ENCODE peak calls at places on chromosome 9, in six cellular contexts. C is left colon; K is D341Med; T is stimulated activated CD8-positive, alpha-beta memory T cell treated with anti-CD3 and anti-CD28 coated beads, Interleukin-15, amount 100 ng/mL, for 1 hour; G is SW 1271; N is foreskin fibroblast. S is an unnamed sample.

GRCh38 chr9:13570521-13570974 is 291.1 kb upstream of the MPDZ start:
- DNase-seq in T (no peak), C (no peak), G (no peak), K (no peak), N (no peak), S (no peak)

GRCh38 chr9:131275332-131276106 is 791 bp downstream of the FAM78A start:
- DNase-seq in G (peak), K (no peak), C (no peak), N (no peak), T (no peak), S (no peak)

GRCh38 chr9:135463140-135463539 is 16.4 kb upstream of the PPP1R26 start:
- DNase-seq in C (no peak), K (no peak), G (peak), T (no peak), N (peak), S (no peak)

GRCh38 chr9:89497181-89497963 is 541 bp downstream of the SEMA4D start:
- DNase-seq in T (no peak), K (peak), C (no peak), N (no peak), G (no peak), S (no peak)

GRCh38 chr9:114070188-114071103 is 7.7 kb downstream of the AMBP start:
- DNase-seq in N (no peak), C (peak), T (no peak), K (no peak), G (no peak), S (no peak)

GRCh38 chr9:137924761-137925369 is 47.3 kb downstream of the CACNA1B start:
- DNase-seq in N (no peak), C (no peak), K (no peak), G (no peak), T (no peak), S (no peak)

GRCh38 chr9:16347886-16348285 is 522.6 kb downstream of the BNC2 start:
- DNase-seq in N (no peak), C (no peak), K (no peak), G (no peak), T (no peak), S (no peak)

GRCh38 chr9:133995012-133995896 is 3.1 kb upstream of the VAV2 start:
- DNase-seq in N (peak), C (no peak), G (peak), K (peak), T (no peak), S (no peak)

GRCh38 chr9:129506892-129507291 is 114.0 kb downstream of the C9orf50 start:
- DNase-seq in G (no peak), T (no peak), N (peak), C (no peak), K (no peak), S (no peak)

GRCh38 chr9:98176391-98177259 is 15.8 kb downstream of the CORO2A start:
- DNase-seq in K (no peak), G (no peak), C (no peak), T (no peak), N (no peak), S (no peak)

GRCh38 chr9:134165357-134166315 is 1.3 kb upstream of the RNU6ATAC start:
- DNase-seq in C (peak), N (peak), K (no peak), T (no peak), G (no peak), S (peak)

GRCh38 chr9:75071530-75072122 is 16.3 kb downstream of the NMRK1 start:
- DNase-seq in T (peak), G (no peak), C (peak), N (no peak), K (no peak), S (peak)

GRCh38 chr9:133592731-133593409 is 16.3 kb downstream of the FAM163B start:
- DNase-seq in N (no peak), G (no peak), T (no peak), C (no peak), K (no peak), S (no peak)